ENCODE peak calls at places on chromosomes 16 and 17, in four cellular contexts. U, O, T and F are unnamed samples. For H3K4me1, the result is how much of the 10 kb centered on the place peaks cover.

GRCh38 chr17:21298056-21298982 is 13.8 kb downstream of the MAP2K3 start:
- DNase-seq in T (peak), U (no peak), O (no peak), F (no peak)

GRCh38 chr17:39872700-39873099 is 4.7 kb downstream of the ZPBP2 start:
- DNase-seq in O (no peak), U (peak), T (no peak), F (no peak)

GRCh38 chr17:37694734-37695133 is 50.1 kb downstream of the HNF1B start:
- DNase-seq in T (no peak), O (no peak), U (no peak), F (no peak)

GRCh38 chr17:82299452-82299851 is 18.0 kb downstream of the CD7 start:
- DNase-seq in U (no peak), T (no peak), O (no peak), F (no peak)

GRCh38 chr16:303760-304505 is 21.0 kb downstream of the PDIA2 start:
- DNase-seq in T (no peak), U (peak), O (no peak), F (no peak)

GRCh38 chr16:68894714-68895113 is 51.4 kb downstream of the TANGO6 start:
- DNase-seq in O (no peak), U (no peak), T (no peak), F (no peak)

GRCh38 chr17:55830699-55831098 is 79.8 kb downstream of the PCTP start:
- DNase-seq in T (no peak), O (no peak), U (no peak), F (no peak)

GRCh38 chr17:65389956-65390355 is 171.5 kb downstream of the AXIN2 start:
- DNase-seq in O (no peak), U (peak), T (no peak), F (no peak)

GRCh38 chr17:41652461-41652960 is 28.1 kb upstream of the KRT17 start:
- DNase-seq in O (no peak), T (no peak), U (no peak), F (no peak)

GRCh38 chr17:4717791-4718190 is 7.4 kb downstream of the ARRB2 start:
- DNase-seq in T (no peak), U (no peak), O (no peak), F (peak)

GRCh38 chr17:28404461-28404811 is 1.6 kb downstream of the SLC46A1 start:
- DNase-seq in T (no peak), O (no peak), U (no peak), F (peak)

GRCh38 chr17:55577011-55577586 is 65.8 kb upstream of the SMIM36 start:
- DNase-seq in U (peak), O (no peak), T (peak), F (peak)

GRCh38 chr16:1548234-1548633 is 14.8 kb downstream of the TMEM204 start:
- DNase-seq in O (no peak), U (peak), T (no peak), F (no peak)

GRCh38 chr16:55842369-55843104 is 9.6 kb upstream of the CES1 start:
- DNase-seq in T (no peak), U (peak), O (no peak), F (no peak)

GRCh38 chr17:40020146-40020545 is 4.9 kb downstream of the CSF3 start:
- DNase-seq in O (no peak), T (no peak), U (no peak), F (no peak)

GRCh38 chr16:681746-682427 is 1.7 kb downstream of the STUB1 start:
- DNase-seq in U (peak), T (peak), O (no peak), F (no peak)

GRCh38 chr17:78878261-78878660 is 24.7 kb downstream of the CEP295NL start:
- DNase-seq in U (no peak), T (no peak), O (no peak), F (no peak)

GRCh38 chr17:78875331-78875730 is 27.7 kb downstream of the CEP295NL start:
- DNase-seq in T (no peak), O (no peak), U (no peak), F (no peak)

GRCh38 chr17:78875738-78876597 is 27.0 kb downstream of the CEP295NL start:
- DNase-seq in O (peak), U (peak), T (no peak), F (no peak)

GRCh38 chr17:78879679-78880186 is 23.3 kb downstream of the CEP295NL start:
- DNase-seq in U (peak), O (no peak), T (peak), F (no peak)

GRCh38 chr17:78878871-78879270 is 24.1 kb downstream of the CEP295NL start:
- DNase-seq in O (no peak), U (no peak), T (no peak), F (no peak)
- H3K4me1 ChIP-seq in O (under half), U (under half), T (under half), F (half or more)

GRCh38 chr17:1005361-1005946 is 8.5 kb downstream of the TIMM22 start:
- DNase-seq in U (peak), O (peak), T (peak), F (no peak)
- H3K27ac ChIP-seq in U (peak), O (peak), T (peak), F (peak)

DNA sequence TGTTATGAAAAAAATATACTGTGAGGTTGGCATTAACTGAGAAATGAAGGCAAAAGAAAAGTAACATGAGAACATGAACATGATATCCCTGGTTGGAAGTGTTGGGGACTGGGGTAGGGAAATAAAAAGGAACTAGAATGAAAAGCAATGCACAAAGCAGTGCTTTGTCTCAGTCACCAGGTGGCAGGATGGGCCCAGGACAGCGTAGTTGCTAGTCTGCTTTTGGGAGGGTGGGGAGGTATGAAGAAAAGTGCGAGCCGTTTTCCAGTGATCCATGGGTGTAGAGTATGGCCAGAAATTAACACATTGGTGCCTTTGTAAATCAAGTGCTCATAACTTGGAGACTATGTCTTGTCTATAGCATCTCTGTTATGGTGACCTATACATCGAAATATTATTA is 662.5 kb upstream of the SALL1 start:
- DNase-seq in T (no peak), O (no peak), U (no peak), F (no peak)
- TF ChIP-seq CTCF in T (no peak), O (no peak), U (no peak), F (no peak)

GRCh38 chr17:17943281-17943984 is 28.8 kb downstream of the TOM1L2 start:
- DNase-seq in U (no peak), O (no peak), T (no peak), F (no peak)
- H3K4me1 ChIP-seq in U (under half), O (under half), T (under half), F (under half)

DNA sequence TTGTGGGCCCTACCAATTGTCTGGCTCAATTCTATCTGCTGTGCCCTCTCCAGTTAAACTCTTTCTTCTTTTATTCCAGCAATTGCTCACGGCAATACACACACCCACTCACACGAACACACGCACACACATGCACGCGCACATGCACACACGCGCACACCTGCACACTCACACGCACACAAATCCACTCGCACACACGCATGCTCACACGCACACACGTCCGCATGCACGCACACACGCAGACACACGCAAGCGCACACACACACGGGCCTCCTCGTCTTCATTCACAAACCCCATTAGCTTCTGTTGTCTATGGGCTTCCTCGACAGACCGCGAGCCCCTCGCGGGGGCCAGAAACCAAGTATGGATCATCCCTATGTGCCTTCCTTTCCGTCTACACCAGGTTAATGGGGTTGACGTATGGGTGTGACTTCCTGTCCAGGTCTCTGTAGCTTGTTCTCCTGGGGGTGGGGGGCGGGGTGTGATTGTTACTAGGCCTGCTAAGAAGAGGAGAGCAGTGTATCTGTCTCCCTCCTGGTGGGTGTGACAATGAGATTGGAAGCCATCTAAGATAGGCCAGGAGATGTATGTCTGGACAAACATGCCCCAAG is 717 bp upstream of the CTF1 start:
- DNase-seq in T (peak), U (no peak), O (no peak), F (no peak)
- H3K27ac ChIP-seq in T (peak), U (peak), O (peak), F (peak)

GRCh38 chr16:85557976-85558589 is 55.0 kb upstream of the GSE1 start:
- DNase-seq in O (peak), T (no peak), U (no peak), F (no peak)
- TF ChIP-seq CTCF in O (no peak), T (no peak), U (no peak), F (no peak)

GRCh38 chr16:84593825-84594724 is 23.8 kb downstream of the COTL1 start:
- DNase-seq in U (peak), O (no peak), T (peak), F (peak)
- H3K4me1 ChIP-seq in U (under half), O (under half), T (under half), F (under half)

GRCh38 chr17:57989011-57989345 is 924 bp upstream of the VEZF1 start:
- DNase-seq in T (peak), O (peak), U (no peak), F (no peak)
- H3K27ac ChIP-seq in T (peak), O (peak), U (peak), F (peak)

GRCh38 chr16:86073103-86073625 is 174.2 kb downstream of the IRF8 start:
- DNase-seq in O (no peak), T (no peak), U (no peak), F (no peak)
- TF ChIP-seq CTCF in O (no peak), T (no peak), U (no peak), F (no peak)